ENCODE peak calls at places on chromosomes 2 and 18, in six cellular contexts. One of them, this sample, is unnamed.

GRCh38 chr18:54388203-54389142 is 30.8 kb downstream of the C18orf54 start:
- DNase-seq in aorta: peak; percentile 63
- DNase-seq in ovary: no peak
- DNase-seq in endothelial cell of umbilical vein: peak; percentile 89
- DNase-seq in pancreas: no peak
- DNase-seq in lung: no peak
- DNase-seq in this sample: peak; percentile 83

GRCh38 chr18:32427084-32427933 is 43.4 kb downstream of the GAREM1 start:
- DNase-seq in aorta: no peak
- DNase-seq in ovary: no peak
- DNase-seq in endothelial cell of umbilical vein: no peak
- DNase-seq in pancreas: no peak
- DNase-seq in lung: no peak
- DNase-seq in this sample: no peak

GRCh38 chr2:12607971-12608370 is 108.8 kb upstream of the TRIB2 start:
- DNase-seq in aorta: no peak
- DNase-seq in ovary: no peak
- DNase-seq in endothelial cell of umbilical vein: no peak
- DNase-seq in pancreas: no peak
- DNase-seq in lung: no peak
- DNase-seq in this sample: no peak

GRCh38 chr2:227416669-227417068 is 28.9 kb upstream of the SCYGR1 start:
- DNase-seq in aorta: no peak
- DNase-seq in ovary: no peak
- DNase-seq in endothelial cell of umbilical vein: no peak
- DNase-seq in pancreas: no peak
- DNase-seq in lung: no peak
- DNase-seq in this sample: no peak

GRCh38 chr2:127254386-127254981 is 34.4 kb upstream of the CYP27C1 start:
- DNase-seq in aorta: no peak
- DNase-seq in ovary: no peak
- DNase-seq in endothelial cell of umbilical vein: no peak
- DNase-seq in pancreas: no peak
- DNase-seq in lung: no peak
- DNase-seq in this sample: peak; percentile 73

GRCh38 chr2:181122601-181123000 is 142.2 kb downstream of the UBE2E3 start:
- DNase-seq in aorta: no peak
- DNase-seq in ovary: no peak
- DNase-seq in endothelial cell of umbilical vein: no peak
- DNase-seq in pancreas: no peak
- DNase-seq in lung: no peak
- DNase-seq in this sample: no peak

GRCh38 chr2:71940695-71941094 is 207.0 kb downstream of the CYP26B1 start:
- DNase-seq in aorta: no peak
- DNase-seq in ovary: no peak
- DNase-seq in endothelial cell of umbilical vein: no peak
- DNase-seq in pancreas: no peak
- DNase-seq in lung: peak; percentile 26
- DNase-seq in this sample: no peak

GRCh38 chr2:60426908-60427307 is 126.5 kb downstream of the BCL11A start:
- DNase-seq in aorta: no peak
- DNase-seq in ovary: no peak
- DNase-seq in endothelial cell of umbilical vein: no peak
- DNase-seq in pancreas: peak; percentile 31
- DNase-seq in lung: no peak
- DNase-seq in this sample: no peak

GRCh38 chr2:127097471-127097765 is 9.5 kb downstream of the BIN1 start:
- DNase-seq in aorta: peak; percentile 21
- DNase-seq in ovary: no peak
- DNase-seq in endothelial cell of umbilical vein: no peak
- DNase-seq in pancreas: no peak
- DNase-seq in lung: no peak
- DNase-seq in this sample: no peak

GRCh38 chr2:38152093-38152492 is 76.1 kb upstream of the CYP1B1 start:
- DNase-seq in aorta: no peak
- DNase-seq in ovary: no peak
- DNase-seq in endothelial cell of umbilical vein: no peak
- DNase-seq in pancreas: no peak
- DNase-seq in lung: no peak
- DNase-seq in this sample: no peak

GRCh38 chr2:187614756-187615155 is 60.5 kb upstream of the TFPI start:
- DNase-seq in aorta: no peak
- DNase-seq in ovary: no peak
- DNase-seq in endothelial cell of umbilical vein: no peak
- DNase-seq in pancreas: no peak
- DNase-seq in lung: no peak
- DNase-seq in this sample: no peak

GRCh38 chr2:174901075-174901474 is 104.1 kb downstream of the CHN1 start:
- DNase-seq in aorta: no peak
- DNase-seq in ovary: no peak
- DNase-seq in endothelial cell of umbilical vein: no peak
- DNase-seq in pancreas: no peak
- DNase-seq in lung: no peak
- DNase-seq in this sample: no peak

GRCh38 chr2:36425771-36426340 is 70.3 kb downstream of the CRIM1 start:
- DNase-seq in aorta: no peak
- DNase-seq in ovary: no peak
- DNase-seq in endothelial cell of umbilical vein: no peak
- DNase-seq in pancreas: no peak
- DNase-seq in lung: no peak
- DNase-seq in this sample: no peak

GRCh38 chr2:136136921-136137320 is 19.0 kb upstream of the CXCR4 start:
- DNase-seq in aorta: no peak
- DNase-seq in ovary: no peak
- DNase-seq in endothelial cell of umbilical vein: no peak
- DNase-seq in pancreas: no peak
- DNase-seq in lung: no peak
- DNase-seq in this sample: no peak

GRCh38 chr18:63131106-63131943 is 188.2 kb downstream of the BCL2 start:
- DNase-seq in aorta: no peak
- DNase-seq in ovary: peak; percentile 80
- DNase-seq in endothelial cell of umbilical vein: peak; percentile 52
- DNase-seq in pancreas: peak; percentile 34
- DNase-seq in lung: no peak
- DNase-seq in this sample: peak; percentile 68

GRCh38 chr2:240972636-240973521 is 25.5 kb upstream of the SNED1 start:
- DNase-seq in aorta: peak; percentile 39
- DNase-seq in ovary: no peak
- DNase-seq in endothelial cell of umbilical vein: no peak
- DNase-seq in pancreas: peak; percentile 72
- DNase-seq in lung: no peak
- DNase-seq in this sample: no peak

GRCh38 chr18:12606592-12607315 is 51.2 kb downstream of the SPIRE1 start:
- DNase-seq in aorta: no peak
- DNase-seq in ovary: no peak
- DNase-seq in endothelial cell of umbilical vein: peak; percentile 90
- DNase-seq in pancreas: no peak
- DNase-seq in lung: no peak
- DNase-seq in this sample: no peak

GRCh38 chr2:209008636-209009287 is 415.1 kb upstream of the MAP2 start:
- DNase-seq in aorta: no peak
- DNase-seq in ovary: no peak
- DNase-seq in endothelial cell of umbilical vein: no peak
- DNase-seq in pancreas: no peak
- DNase-seq in lung: no peak
- DNase-seq in this sample: no peak

GRCh38 chr2:204491528-204491927 is 53.7 kb upstream of the PARD3B start:
- DNase-seq in aorta: no peak
- DNase-seq in ovary: no peak
- DNase-seq in endothelial cell of umbilical vein: peak; percentile 82
- DNase-seq in pancreas: no peak
- DNase-seq in lung: no peak
- DNase-seq in this sample: peak; percentile 51

GRCh38 chr2:147910990-147911473 is 66.2 kb downstream of the ACVR2A start:
- DNase-seq in aorta: no peak
- DNase-seq in ovary: peak; percentile 21
- DNase-seq in endothelial cell of umbilical vein: peak; percentile 91
- DNase-seq in pancreas: peak; percentile 17
- DNase-seq in lung: peak; percentile 30
- DNase-seq in this sample: no peak

GRCh38 chr2:43074592-43075053 is 151.8 kb downstream of the ZFP36L2 start:
- DNase-seq in aorta: no peak
- DNase-seq in ovary: no peak
- DNase-seq in endothelial cell of umbilical vein: no peak
- DNase-seq in pancreas: no peak
- DNase-seq in lung: no peak
- DNase-seq in this sample: no peak

GRCh38 chr2:112006076-112006410 is 49.0 kb upstream of the TMEM87B start:
- DNase-seq in aorta: no peak
- DNase-seq in ovary: no peak
- DNase-seq in endothelial cell of umbilical vein: no peak
- DNase-seq in pancreas: no peak
- DNase-seq in lung: no peak
- DNase-seq in this sample: no peak

GRCh38 chr2:205800804-205801203 is 118.5 kb downstream of the NRP2 start:
- DNase-seq in aorta: no peak
- DNase-seq in ovary: peak; percentile 93
- DNase-seq in endothelial cell of umbilical vein: peak; percentile 99
- DNase-seq in pancreas: peak; percentile 22
- DNase-seq in lung: peak; percentile 57
- DNase-seq in this sample: no peak

GRCh38 chr2:163667064-163667887 is 68.5 kb downstream of the FIGN start:
- DNase-seq in aorta: peak; percentile 47
- DNase-seq in ovary: no peak
- DNase-seq in endothelial cell of umbilical vein: peak; percentile 96
- DNase-seq in pancreas: no peak
- DNase-seq in lung: no peak
- DNase-seq in this sample: peak; percentile 90

GRCh38 chr2:117856415-117857210 is 42.1 kb downstream of the DDX18 start:
- DNase-seq in aorta: no peak
- DNase-seq in ovary: no peak
- DNase-seq in endothelial cell of umbilical vein: peak; percentile 88
- DNase-seq in pancreas: no peak
- DNase-seq in lung: no peak
- DNase-seq in this sample: peak; percentile 93

GRCh38 chr2:28590496-28591301 is 94.8 kb downstream of the PLB1 start:
- DNase-seq in aorta: no peak
- DNase-seq in ovary: no peak
- DNase-seq in endothelial cell of umbilical vein: no peak
- DNase-seq in pancreas: no peak
- DNase-seq in lung: no peak
- DNase-seq in this sample: no peak

DNA sequence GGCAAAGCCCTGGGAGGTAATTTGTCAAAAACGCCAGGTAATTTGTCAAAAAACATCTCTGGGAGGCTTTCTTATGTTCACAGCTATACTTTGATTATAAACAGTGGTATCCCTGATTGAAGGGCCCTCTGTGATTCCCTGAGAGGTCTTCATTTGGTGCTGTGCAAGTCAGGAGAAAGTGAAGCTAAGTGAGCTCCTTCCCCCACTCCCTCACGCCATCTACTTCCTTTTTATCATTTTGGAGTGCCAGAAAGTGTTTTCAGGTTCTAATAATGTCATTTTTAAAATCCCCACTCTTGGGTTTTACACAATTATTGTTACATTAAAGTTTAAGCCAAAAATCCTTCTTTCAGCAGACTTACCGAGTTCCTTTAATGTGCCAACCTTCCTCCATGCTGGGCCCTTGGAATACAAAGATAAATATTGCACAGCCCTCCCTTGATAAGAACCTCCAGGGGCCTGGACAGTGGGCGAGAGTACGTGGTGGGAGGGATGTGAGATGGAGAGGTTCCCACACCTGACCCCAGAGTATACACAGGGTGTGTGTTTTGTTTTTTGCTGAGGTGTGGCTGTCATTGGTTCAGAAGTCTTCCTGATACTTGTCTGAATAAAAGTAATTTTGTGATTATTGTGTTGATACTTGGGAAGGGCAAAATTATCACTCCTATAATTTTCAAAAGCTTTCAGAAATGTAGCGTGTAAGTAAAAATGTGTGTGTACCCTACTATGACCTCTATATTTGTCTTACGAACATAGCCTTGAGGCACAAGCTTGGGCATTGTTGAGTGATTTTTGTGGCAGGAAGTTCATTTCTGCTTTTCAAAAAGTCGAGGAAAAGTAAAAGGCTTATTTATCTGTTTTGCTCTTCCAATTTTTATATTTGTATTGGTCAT is 8.1 kb downstream of the MAPRE2 start:
- DNase-seq in aorta: no peak
- DNase-seq in ovary: no peak
- DNase-seq in endothelial cell of umbilical vein: no peak
- DNase-seq in pancreas: no peak
- DNase-seq in lung: no peak
- DNase-seq in this sample: no peak
- H3K4me1 ChIP-seq in aorta: peaks cover 1% of the 10 kb centered on the region
- H3K4me1 ChIP-seq in ovary: peaks cover 13% of the 10 kb centered on the region
- H3K4me1 ChIP-seq in endothelial cell of umbilical vein: peaks cover 35% of the 10 kb centered on the region
- H3K4me1 ChIP-seq in pancreas: no peaks in the 10 kb centered on the region
- H3K4me1 ChIP-seq in lung: peaks cover 43% of the 10 kb centered on the region
- H3K4me1 ChIP-seq in this sample: peaks cover 25% of the 10 kb centered on the region

DNA sequence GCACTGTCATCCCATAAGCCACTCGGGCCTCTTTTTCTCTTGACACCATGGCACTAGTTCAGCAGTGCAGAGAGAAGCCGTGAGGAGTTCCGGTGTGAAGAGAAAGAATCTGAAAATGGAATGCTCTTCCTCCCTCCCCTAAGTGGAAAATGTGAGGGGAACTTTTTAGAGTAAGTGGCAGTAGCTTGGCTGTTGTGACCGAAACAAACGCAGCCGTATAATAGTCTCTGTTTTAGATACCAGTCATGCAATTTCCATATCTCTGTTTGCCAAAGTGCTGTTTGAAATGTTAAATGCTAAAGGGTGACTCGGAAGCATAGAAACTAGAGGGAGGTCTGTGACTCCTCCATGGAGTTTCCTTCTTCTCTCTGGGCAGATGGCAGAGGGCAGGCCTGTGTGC is 122.9 kb downstream of the MTCL1 start:
- DNase-seq in aorta: no peak
- DNase-seq in ovary: no peak
- DNase-seq in endothelial cell of umbilical vein: no peak
- DNase-seq in pancreas: no peak
- DNase-seq in lung: no peak
- DNase-seq in this sample: no peak
- H3K36me3 ChIP-seq in aorta: no peaks in the 10 kb centered on the region
- H3K36me3 ChIP-seq in ovary: no peaks in the 10 kb centered on the region
- H3K36me3 ChIP-seq in endothelial cell of umbilical vein: peaks cover 5% of the 10 kb centered on the region
- H3K36me3 ChIP-seq in pancreas: peaks cover 11% of the 10 kb centered on the region
- H3K36me3 ChIP-seq in lung: no peaks in the 10 kb centered on the region
- H3K36me3 ChIP-seq in this sample: peaks cover 53% of the 10 kb centered on the region

DNA sequence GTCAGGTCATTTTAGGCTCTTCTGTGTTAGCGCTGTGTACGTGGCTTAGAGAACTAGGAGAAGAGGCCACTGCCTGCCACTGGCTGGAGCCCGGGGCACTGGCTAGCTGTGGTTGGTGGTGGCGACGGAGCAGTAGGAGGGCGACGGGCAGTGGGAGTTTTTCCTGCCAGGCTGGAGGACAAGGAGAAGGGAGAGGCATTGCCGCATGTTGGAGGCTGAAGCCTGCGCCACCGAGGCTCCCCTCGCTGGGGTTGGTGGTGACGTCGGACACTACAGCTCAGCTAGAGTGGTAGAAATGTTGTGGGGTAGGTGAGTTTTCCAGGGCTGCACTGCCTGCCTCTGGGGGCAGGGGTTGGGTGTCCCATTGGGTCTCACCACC is 41.7 kb upstream of the IMP4 start:
- DNase-seq in aorta: no peak
- DNase-seq in ovary: no peak
- DNase-seq in endothelial cell of umbilical vein: no peak
- DNase-seq in pancreas: no peak
- DNase-seq in lung: no peak
- DNase-seq in this sample: no peak
- H3K9me3 ChIP-seq in aorta: no peaks in the 10 kb centered on the region
- H3K9me3 ChIP-seq in ovary: no peaks in the 10 kb centered on the region
- H3K9me3 ChIP-seq in endothelial cell of umbilical vein: no peaks in the 10 kb centered on the region
- H3K9me3 ChIP-seq in pancreas: no peaks in the 10 kb centered on the region
- H3K9me3 ChIP-seq in lung: no peaks in the 10 kb centered on the region
- H3K9me3 ChIP-seq in this sample: no peaks in the 10 kb centered on the region

GRCh38 chr2:144454466-144455287 is 65.2 kb downstream of the ZEB2 start:
- DNase-seq in aorta: no peak
- DNase-seq in ovary: no peak
- DNase-seq in endothelial cell of umbilical vein: peak; percentile 60
- DNase-seq in pancreas: no peak
- DNase-seq in lung: no peak
- DNase-seq in this sample: no peak
- H3K4me1 ChIP-seq in aorta: peaks cover 2% of the 10 kb centered on the region
- H3K4me1 ChIP-seq in ovary: peaks cover 9% of the 10 kb centered on the region
- H3K4me1 ChIP-seq in endothelial cell of umbilical vein: peaks cover 57% of the 10 kb centered on the region
- H3K4me1 ChIP-seq in pancreas: no peaks in the 10 kb centered on the region
- H3K4me1 ChIP-seq in lung: peaks cover 31% of the 10 kb centered on the region
- H3K4me1 ChIP-seq in this sample: peaks cover 62% of the 10 kb centered on the region